ENCODE peak calls at places on chromosomes 3 and 15, in seven cellular contexts. U is psoas muscle, D is natural killer cell, S is heart left ventricle, R is HCT116, V is glutamatergic neuron, F is AG04449. K is an unnamed sample.

GRCh38 chr3:107429330-107430181 is 52.3 kb downstream of the CCDC54 start:
- DNase-seq in U (peak), D (peak), S (peak), R (peak), V (peak), F (peak), K (peak)

GRCh38 chr3:195059471-195060216 is 211.3 kb downstream of the XXYLT1 start:
- DNase-seq in U (peak), D (no peak), S (no peak), R (no peak), V (no peak), F (no peak), K (no peak)

GRCh38 chr15:101320501-101321052 is 25.5 kb upstream of the SNRPA1 start:
- DNase-seq in U (peak), D (peak), S (peak), R (no peak), V (no peak), F (no peak), K (no peak)

GRCh38 chr3:125512135-125512920 is 7.7 kb downstream of the SNX4 start:
- DNase-seq in U (no peak), D (no peak), S (no peak), R (peak), V (no peak), F (no peak), K (no peak)

GRCh38 chr15:32991544-32992192 is 202.8 kb downstream of the FMN1 start:
- DNase-seq in U (no peak), D (no peak), S (no peak), R (no peak), V (no peak), F (no peak), K (no peak)

GRCh38 chr3:52481819-52482521 is 13.2 kb upstream of the STAB1 start:
- DNase-seq in U (peak), D (no peak), S (no peak), R (no peak), V (peak), F (no peak), K (peak)

GRCh38 chr3:13581485-13582365 is 32.8 kb downstream of the FBLN2 start:
- DNase-seq in U (peak), D (no peak), S (no peak), R (no peak), V (no peak), F (no peak), K (no peak)

GRCh38 chr15:59371458-59372351 is 966 bp downstream of the MYO1E start:
- DNase-seq in U (peak), D (peak), S (peak), R (no peak), V (peak), F (no peak), K (no peak)

GRCh38 chr3:12253521-12253920 is 35.3 kb upstream of the PPARG start:
- DNase-seq in U (no peak), D (no peak), S (no peak), R (no peak), V (no peak), F (no peak), K (no peak)

GRCh38 chr15:80785335-80785734 is 6.2 kb downstream of the CEMIP start:
- DNase-seq in U (no peak), D (no peak), S (no peak), R (no peak), V (no peak), F (no peak), K (no peak)

GRCh38 chr3:132432639-132433038 is 15.3 kb downstream of the DNAJC13 start:
- DNase-seq in U (no peak), D (no peak), S (no peak), R (peak), V (no peak), F (no peak), K (no peak)

GRCh38 chr3:129526121-129526900 is 2.1 kb upstream of the RHO start:
- DNase-seq in U (no peak), D (no peak), S (no peak), R (no peak), V (no peak), F (no peak), K (no peak)

GRCh38 chr3:71987828-71988227 is 202.9 kb upstream of the PROK2 start:
- DNase-seq in U (no peak), D (no peak), S (no peak), R (no peak), V (no peak), F (peak), K (no peak)

GRCh38 chr3:78613366-78614008 is 1154.3 kb downstream of the ROBO1 start:
- DNase-seq in U (no peak), D (no peak), S (no peak), R (no peak), V (no peak), F (no peak), K (no peak)

GRCh38 chr15:27707216-27707710 is 391.9 kb downstream of the OCA2 start:
- DNase-seq in U (no peak), D (no peak), S (no peak), R (no peak), V (no peak), F (no peak), K (no peak)

GRCh38 chr15:75902129-75902557 is 1.5 kb upstream of the FBXO22 start:
- DNase-seq in U (no peak), D (no peak), S (peak), R (no peak), V (peak), F (no peak), K (no peak)

GRCh38 chr15:75904241-75904631 is 558 bp downstream of the FBXO22 start:
- DNase-seq in U (no peak), D (no peak), S (no peak), R (no peak), V (peak), F (no peak), K (no peak)

GRCh38 chr15:75900577-75900976 is 3.1 kb upstream of the FBXO22 start:
- DNase-seq in U (no peak), D (no peak), S (no peak), R (no peak), V (no peak), F (no peak), K (no peak)

GRCh38 chr15:75905231-75905630 is 1.6 kb downstream of the FBXO22 start:
- DNase-seq in U (no peak), D (no peak), S (no peak), R (no peak), V (no peak), F (no peak), K (no peak)

DNA sequence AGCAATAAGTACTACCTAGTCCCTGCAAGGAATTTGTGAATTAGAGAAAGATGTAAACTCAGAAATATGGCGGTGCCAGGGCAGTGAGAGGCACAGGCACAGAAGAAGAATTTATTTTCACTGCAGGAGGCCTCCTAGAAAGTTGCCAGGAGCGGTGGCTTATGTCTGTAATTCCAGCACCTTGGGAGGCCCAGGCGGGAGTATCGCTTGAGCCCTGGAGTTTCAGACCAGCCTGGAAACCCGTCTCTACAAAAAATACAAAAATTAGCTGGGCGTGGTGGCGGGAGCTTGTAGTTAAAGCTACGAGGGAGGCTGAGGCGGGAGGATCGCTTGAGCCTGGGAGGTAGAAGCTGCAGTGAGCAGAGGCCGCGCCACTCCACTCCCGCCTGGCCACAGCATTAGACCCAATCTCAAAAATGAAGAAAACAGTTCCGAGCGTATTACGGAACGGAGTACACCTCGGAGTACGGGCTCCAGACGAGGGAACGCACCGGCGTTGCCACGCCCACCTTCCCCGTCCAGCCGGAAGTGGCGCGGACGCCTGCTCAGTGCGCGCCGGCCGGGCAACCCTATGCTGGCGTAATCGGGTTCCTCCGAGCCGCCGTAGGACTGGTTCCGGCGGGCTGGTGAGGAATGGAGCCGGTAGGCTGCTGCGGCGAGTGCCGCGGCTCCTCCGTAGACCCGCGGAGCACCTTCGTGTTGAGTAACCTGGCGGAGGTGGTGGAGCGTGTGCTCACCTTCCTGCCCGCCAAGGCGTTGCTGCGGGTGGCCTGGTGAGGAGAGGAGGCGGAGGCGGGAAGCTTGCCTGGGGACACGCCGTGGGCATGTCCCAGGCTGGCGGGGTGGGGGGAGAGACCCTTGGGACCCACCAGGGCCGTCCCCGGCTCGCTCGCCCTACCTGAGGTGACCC is at the start of gene FBXO22:
- DNase-seq in U (peak), D (peak), S (peak), R (peak), V (peak), F (peak), K (peak)
- TF ChIP-seq CTCF in U (no peak), D (no peak), S (no peak), R (no peak), V (no peak), F (no peak), K (no peak)

DNA sequence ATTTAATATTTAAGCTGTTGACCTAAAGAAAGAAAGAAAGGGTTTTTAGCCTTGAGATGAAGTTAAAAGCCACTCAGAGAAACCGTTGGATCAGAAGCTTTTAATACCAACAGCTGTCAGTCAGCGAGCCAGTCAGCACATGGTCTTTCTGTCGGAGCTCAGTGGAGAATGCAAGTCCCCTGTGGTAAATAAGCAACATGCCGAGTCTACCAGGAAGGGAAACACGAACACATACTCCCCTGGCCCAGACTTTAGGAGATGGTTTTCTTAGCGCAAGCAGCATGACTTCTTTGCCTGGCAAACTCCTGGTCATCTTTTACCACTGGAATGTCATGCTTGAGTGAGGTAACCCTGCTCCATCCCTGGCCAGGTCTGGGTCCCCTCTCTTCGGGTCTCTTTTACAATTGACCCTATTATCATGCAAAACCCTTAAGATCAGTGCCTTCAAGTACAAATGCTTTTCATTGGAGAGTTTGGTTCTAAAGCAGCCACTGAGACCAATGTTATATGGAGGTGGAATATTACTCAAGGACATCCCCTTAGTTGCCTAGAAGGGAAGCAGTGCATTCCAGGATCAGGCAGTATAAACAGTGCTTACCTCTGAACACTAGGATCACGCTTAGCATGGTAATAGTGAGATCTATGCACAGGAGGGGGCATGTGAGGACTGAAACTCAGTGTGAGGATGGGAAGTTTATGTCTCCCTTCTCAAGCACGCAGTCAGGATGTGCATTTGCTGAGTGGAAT is 28.2 kb downstream of the SLCO3A1 start:
- DNase-seq in U (no peak), D (no peak), S (no peak), R (no peak), V (no peak), F (no peak), K (no peak)
- TF ChIP-seq CTCF in U (no peak), D (no peak), S (no peak), R (no peak), V (no peak), F (no peak), K (no peak)

GRCh38 chr3:38343797-38344594 is 2.6 kb upstream of the XYLB start:
- DNase-seq in U (no peak), D (no peak), S (no peak), R (no peak), V (no peak), F (no peak), K (no peak)
- TF ChIP-seq CTCF in U (no peak), D (no peak), S (no peak), R (peak), V (no peak), F (no peak), K (no peak)

GRCh38 chr15:20340331-20340811 is 201.2 kb downstream of the GOLGA6L6 start:
- DNase-seq in U (peak), D (peak), S (peak), R (no peak), V (peak), F (no peak), K (peak)
- TF ChIP-seq CTCF in U (no peak), D (no peak), S (no peak), R (no peak), V (no peak), F (no peak), K (no peak)

GRCh38 chr3:20222274-20222673 is 36.3 kb upstream of the SGO1 start:
- DNase-seq in U (no peak), D (no peak), S (no peak), R (no peak), V (no peak), F (no peak), K (no peak)

GRCh38 chr3:20230954-20231353 is 44.9 kb upstream of the SGO1 start:
- DNase-seq in U (no peak), D (no peak), S (no peak), R (no peak), V (no peak), F (no peak), K (no peak)

GRCh38 chr3:20225769-20226168 is 39.8 kb upstream of the SGO1 start:
- DNase-seq in U (no peak), D (no peak), S (no peak), R (peak), V (no peak), F (no peak), K (no peak)
- TF ChIP-seq CTCF in U (peak), D (no peak), S (peak), R (peak), V (no peak), F (no peak), K (peak)

DNA sequence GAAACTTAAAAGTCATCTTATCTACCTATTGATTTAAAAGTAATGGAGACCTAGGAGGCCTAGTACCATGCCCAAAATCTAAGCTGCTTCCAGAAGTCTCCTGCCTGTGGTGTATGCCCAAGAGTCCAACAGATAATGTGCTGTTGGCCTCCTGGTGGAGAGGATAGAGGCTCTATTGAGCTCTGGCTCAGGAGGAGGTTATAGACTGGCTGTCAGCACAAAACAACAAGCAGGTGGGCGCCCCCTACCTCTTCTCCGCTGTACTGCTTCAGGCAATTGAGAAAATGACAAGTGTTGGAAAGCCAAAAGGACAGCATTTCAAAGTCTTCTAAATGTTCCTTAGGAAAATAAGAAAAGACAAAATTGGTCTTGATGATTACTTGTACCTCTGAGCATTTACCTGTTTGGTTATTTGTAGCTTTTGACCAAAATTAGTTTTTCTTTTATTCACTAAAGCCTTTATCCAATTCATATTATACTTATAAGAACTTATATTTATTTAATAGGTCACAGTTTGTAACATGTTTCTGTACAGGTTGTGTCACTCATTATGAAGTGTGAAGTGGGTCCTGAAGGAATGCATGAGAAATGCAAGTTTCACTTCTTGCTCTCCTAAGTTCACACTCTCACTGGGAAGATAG is 17.2 kb upstream of the GNB5 start:
- DNase-seq in U (no peak), D (peak), S (no peak), R (peak), V (peak), F (no peak), K (peak)
- TF ChIP-seq CTCF in U (peak), D (peak), S (peak), R (peak), V (peak), F (peak), K (peak)